ENCODE peak calls at places on chromosome 14, in four cellular contexts. D is A549, C is IMR-90, O is HepG2. X is an unnamed sample.

GRCh38 chr14:103140316-103141109 is 17.3 kb downstream of the TNFAIP2 start:
- DNase-seq in D (no peak), O (peak), C (no peak), X (no peak)

GRCh38 chr14:76955575-76956252 is 72.8 kb downstream of the IRF2BPL start:
- DNase-seq in D (peak), O (peak), C (peak), X (no peak)

GRCh38 chr14:102568115-102568614 is 24.3 kb upstream of the RCOR1 start:
- DNase-seq in D (peak), C (no peak), O (peak), X (no peak)

GRCh38 chr14:99573000-99573330 is 31.0 kb downstream of the CCDC85C start:
- DNase-seq in C (no peak), D (no peak), O (no peak), X (no peak)

GRCh38 chr14:78835052-78835451 is 664.9 kb downstream of the NRXN3 start:
- DNase-seq in D (no peak), O (no peak), C (no peak), X (no peak)

GRCh38 chr14:104977681-104978647 is at the start of gene AHNAK2:
- DNase-seq in D (peak), C (peak), O (peak), X (peak)

GRCh38 chr14:77097006-77097688 is 911 bp upstream of the CIPC start:
- DNase-seq in C (peak), O (peak), D (no peak), X (no peak)

GRCh38 chr14:104598039-104598438 is 6.5 kb downstream of the TMEM179 start:
- DNase-seq in D (no peak), C (no peak), O (no peak), X (peak)

GRCh38 chr14:68685419-68686211 is 107.3 kb downstream of the ZFP36L1 start:
- DNase-seq in C (peak), O (peak), D (no peak), X (no peak)

GRCh38 chr14:68976160-68977067 is 2.7 kb downstream of the ACTN1 start:
- DNase-seq in C (peak), D (no peak), O (peak), X (peak)

GRCh38 chr14:33676135-33676566 is 274.7 kb downstream of the EGLN3 start:
- DNase-seq in D (peak), C (no peak), O (peak), X (peak)

GRCh38 chr14:53979141-53979673 is 22.6 kb upstream of the BMP4 start:
- DNase-seq in C (no peak), D (peak), O (peak), X (no peak)

GRCh38 chr14:45253754-45254300 is 825 bp upstream of the MIS18BP1 start:
- DNase-seq in O (no peak), C (peak), D (peak), X (no peak)

GRCh38 chr14:104138891-104139459 is 588 bp downstream of the KIF26A start:
- DNase-seq in C (no peak), D (no peak), O (no peak), X (no peak)

GRCh38 chr14:71659165-71659564 is 273.1 kb upstream of the RGS6 start:
- DNase-seq in D (no peak), O (peak), C (peak), X (no peak)

GRCh38 chr14:100822921-100823320 is 3.0 kb upstream of the MEG3 start:
- DNase-seq in O (no peak), C (peak), D (no peak), X (no peak)

GRCh38 chr14:57816568-57817284 is 49.2 kb downstream of the SLC35F4 start:
- DNase-seq in O (no peak), C (no peak), D (no peak), X (no peak)

DNA sequence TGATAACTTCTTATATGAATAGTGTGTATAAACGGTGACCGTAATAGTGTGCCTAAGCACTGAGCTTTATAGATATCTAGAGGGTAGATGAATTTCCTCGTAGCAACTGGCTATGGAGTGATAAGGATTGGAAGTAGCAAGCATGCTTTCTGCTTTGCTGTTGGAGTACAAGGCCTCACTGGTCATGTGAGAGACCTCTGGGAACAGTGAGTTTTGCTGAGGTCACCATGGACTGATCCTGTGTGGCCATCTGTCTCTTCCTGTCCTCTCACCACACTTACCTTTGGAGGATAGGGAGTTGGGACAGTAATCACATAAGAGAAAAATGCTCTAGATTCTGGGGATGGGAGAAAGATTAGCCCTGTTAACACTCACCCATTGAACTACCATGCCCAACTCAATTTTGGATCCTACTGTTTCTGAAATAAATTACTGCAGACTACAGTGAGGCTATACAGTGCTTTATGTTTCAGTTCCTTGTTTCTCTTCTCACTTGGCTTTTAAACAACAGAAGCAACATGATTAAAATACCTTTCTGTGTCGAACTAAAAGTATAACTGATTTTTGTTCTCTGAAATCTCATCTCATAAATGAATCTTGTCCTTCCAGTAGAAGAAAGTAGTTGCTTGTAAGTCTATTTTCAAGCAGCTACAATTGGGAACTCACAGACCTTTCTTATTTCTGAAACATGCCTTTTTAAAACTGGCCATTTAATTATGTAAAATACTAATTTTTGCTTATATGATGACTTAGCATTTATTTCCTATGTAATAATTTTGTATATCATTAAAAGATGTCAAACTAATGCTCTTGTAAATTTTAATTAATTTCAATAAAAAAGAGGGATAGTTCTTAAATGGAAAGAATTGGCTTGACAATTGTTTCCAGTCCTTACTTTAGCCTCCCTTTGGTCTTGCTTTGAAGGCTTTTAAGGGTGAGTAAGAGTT is 8.3 kb downstream of the TMX1 start:
- DNase-seq in O (no peak), C (no peak), D (no peak), X (no peak)
- TF ChIP-seq USF2 in O (no peak), C (no peak), D (no peak), X (no peak)

GRCh38 chr14:36619853-36620252 is 37.4 kb upstream of the NKX2-8 start:
- DNase-seq in O (no peak), C (no peak), D (no peak), X (no peak)

GRCh38 chr14:36617824-36618223 is 35.4 kb upstream of the NKX2-8 start:
- DNase-seq in O (no peak), D (no peak), C (no peak), X (no peak)

GRCh38 chr14:36619131-36619530 is 36.7 kb upstream of the NKX2-8 start:
- DNase-seq in D (no peak), O (no peak), C (no peak), X (no peak)

GRCh38 chr14:36618641-36619040 is 36.2 kb upstream of the NKX2-8 start:
- DNase-seq in C (no peak), O (no peak), D (no peak), X (no peak)
- TF ChIP-seq USF2 in C (no peak), O (no peak), D (no peak), X (no peak)

GRCh38 chr14:98103705-98104104 is 1168.3 kb downstream of the BCL11B start:
- DNase-seq in C (no peak), D (no peak), O (no peak), X (no peak)

GRCh38 chr14:98099527-98099926 is 1172.5 kb downstream of the BCL11B start:
- DNase-seq in C (no peak), O (no peak), D (no peak), X (no peak)

GRCh38 chr14:98101323-98101722 is 1170.7 kb downstream of the BCL11B start:
- DNase-seq in C (no peak), O (no peak), D (no peak), X (no peak)
- TF ChIP-seq USF2 in C (no peak), O (no peak), D (no peak), X (no peak)

DNA sequence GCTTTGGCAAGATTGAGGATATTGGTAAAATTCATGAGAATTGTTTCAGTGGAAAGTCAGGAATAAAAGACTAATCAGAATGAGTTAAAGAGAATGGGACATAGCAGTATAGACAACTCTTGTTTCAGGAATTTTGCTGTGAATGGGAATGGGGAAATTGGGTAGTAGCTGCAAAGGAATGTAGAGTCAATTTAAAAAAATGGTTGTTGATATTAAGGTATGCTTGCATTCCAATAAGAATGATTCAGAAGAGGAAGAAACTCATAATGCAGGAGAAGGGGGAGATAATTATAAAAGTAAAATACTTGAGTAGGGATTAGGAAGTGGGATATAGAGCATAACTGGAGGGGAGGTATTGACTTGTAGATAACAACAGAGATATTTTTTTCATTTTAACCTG is 40.7 kb downstream of the MNAT1 start:
- DNase-seq in C (peak), O (no peak), D (no peak), X (no peak)
- TF ChIP-seq USF2 in C (no peak), O (no peak), D (no peak), X (no peak)

DNA sequence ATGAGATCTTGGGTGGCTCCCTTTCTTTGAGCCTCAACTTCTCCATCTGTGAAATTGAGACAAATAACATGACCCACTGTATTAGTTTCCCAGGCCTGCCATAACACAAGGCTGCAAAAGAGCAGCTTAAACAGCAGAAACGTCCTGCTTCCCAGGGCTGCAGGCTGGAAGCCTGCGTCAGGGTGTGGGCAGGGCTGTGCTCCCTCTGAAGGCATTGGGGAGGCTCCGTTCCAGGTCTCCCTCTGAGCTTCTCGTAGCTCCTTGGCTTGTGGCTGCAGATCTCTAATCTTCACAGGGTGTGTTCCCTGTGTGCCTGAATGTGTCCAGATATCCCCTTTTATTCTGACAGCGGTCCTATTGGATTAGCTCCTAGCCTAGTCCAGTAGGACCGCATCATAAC is 147.1 kb downstream of the VRK1 start:
- DNase-seq in O (no peak), D (no peak), C (no peak), X (no peak)
- TF ChIP-seq USF2 in O (no peak), D (no peak), C (no peak), X (no peak)

DNA sequence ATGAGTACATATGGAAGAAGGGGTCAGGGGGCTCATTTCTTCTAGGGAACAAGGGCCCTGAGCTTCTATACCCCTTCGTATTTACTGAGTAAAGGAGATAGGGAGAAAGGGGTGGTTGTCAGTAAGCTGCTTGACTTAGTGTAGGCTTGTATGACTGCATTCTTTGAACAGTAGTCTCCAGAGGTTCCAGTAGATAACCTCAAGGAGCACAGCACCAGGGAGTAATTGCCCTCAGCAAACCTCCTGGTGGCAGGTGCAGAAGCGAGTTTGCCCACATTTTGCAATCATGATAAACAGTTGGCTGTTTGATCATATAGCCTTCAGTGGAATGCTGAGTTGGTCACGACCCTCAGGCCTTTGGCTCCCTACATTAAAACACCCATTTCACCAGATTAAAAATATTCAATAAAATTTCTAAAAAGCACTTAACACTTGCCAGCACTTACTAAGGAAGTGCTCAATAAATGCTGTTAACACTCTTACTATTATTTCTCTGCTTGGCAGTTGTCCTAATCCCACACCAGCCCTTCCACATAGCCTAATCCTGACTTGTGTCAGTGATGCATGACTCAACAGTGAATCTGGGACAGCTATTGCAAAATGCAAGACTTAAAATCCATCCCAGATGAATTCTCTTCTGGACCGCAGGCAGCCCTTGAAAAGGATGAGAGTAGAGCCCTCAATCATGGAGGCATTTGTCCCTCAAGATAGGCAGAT is 3.7 kb upstream of the DHRS4L2 start:
- DNase-seq in C (peak), D (peak), O (peak), X (no peak)
- TF ChIP-seq USF2 in C (no peak), D (no peak), O (no peak), X (no peak)

GRCh38 chr14:19920021-19920657 is at the start of gene OR4K5:
- DNase-seq in O (no peak), D (no peak), C (no peak), X (no peak)
- TF ChIP-seq USF2 in O (no peak), D (no peak), C (no peak), X (no peak)

GRCh38 chr14:22648506-22648905 is 4.4 kb upstream of the OR6J1 start:
- DNase-seq in O (no peak), C (no peak), D (no peak), X (no peak)

GRCh38 chr14:22650960-22651521 is 6.9 kb upstream of the OR6J1 start:
- DNase-seq in O (no peak), D (peak), C (no peak), X (no peak)

GRCh38 chr14:22653012-22653621 is 9.0 kb upstream of the OR6J1 start:
- DNase-seq in C (peak), O (peak), D (peak), X (peak)

GRCh38 chr14:22650046-22650739 is 6.0 kb upstream of the OR6J1 start:
- DNase-seq in C (no peak), D (no peak), O (no peak), X (no peak)

DNA sequence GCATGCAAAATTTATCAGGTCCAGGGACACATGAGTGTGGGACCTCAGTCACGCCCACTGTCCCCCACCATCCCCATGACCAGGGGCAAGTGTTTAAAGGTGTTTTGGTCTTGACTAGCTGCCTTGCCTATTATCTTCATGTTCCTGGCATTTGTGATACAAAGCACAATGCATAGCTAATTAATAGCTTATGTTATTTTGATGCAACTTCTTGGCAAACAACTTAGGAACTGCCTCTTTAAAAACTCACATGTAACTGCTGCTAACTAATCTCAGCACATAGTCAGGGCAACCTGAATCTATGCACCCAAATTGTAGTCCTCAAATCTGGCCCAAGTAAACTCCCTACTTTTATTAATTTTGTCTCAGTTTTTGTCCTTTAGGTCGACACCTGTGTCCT is 7.4 kb upstream of the OR6J1 start:
- DNase-seq in D (no peak), O (no peak), C (no peak), X (no peak)
- TF ChIP-seq USF2 in D (no peak), O (no peak), C (no peak), X (no peak)

DNA sequence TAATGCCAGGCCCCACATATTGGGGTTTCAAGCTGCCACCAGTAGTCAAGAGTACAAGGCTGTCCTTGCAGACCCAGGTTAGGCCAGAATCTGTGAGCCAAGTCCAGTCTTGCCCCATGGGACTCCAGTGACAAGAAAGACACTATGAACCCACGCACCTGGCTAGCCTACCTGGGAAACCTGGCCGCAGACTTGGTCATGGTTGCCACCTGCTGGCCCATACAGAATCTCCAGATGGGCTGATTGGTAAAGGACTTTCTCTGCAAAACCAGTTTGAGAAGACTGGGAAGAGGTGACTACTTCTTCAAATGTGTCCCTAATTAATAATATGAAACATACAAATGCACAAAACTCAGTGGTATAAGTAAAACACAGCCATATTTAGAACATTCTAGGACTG is 398.4 kb upstream of the FLRT2 start:
- DNase-seq in D (no peak), C (no peak), O (no peak), X (no peak)
- TF ChIP-seq USF2 in D (no peak), C (no peak), O (no peak), X (no peak)

DNA sequence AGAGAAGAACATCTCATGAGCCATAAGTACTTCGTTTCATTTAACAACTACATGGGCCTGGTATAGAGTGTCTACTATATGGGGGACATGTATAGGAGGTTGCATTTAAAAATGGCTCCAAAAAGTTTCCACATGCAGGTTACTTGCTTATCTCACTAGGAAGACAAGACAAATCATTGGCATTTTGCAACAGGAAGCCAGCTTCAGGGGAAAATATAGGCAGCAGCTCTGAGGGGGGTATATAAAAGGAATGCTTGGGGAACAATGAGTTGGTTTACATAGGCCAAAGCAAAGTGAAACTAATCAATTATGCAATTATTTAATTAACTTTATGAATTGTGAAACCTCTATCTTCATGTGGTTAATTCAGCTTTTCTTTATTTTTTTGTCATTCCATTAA is 225.3 kb downstream of the KCNH5 start:
- DNase-seq in C (no peak), O (no peak), D (no peak), X (no peak)
- TF ChIP-seq USF2 in C (no peak), O (no peak), D (no peak), X (no peak)

X was measured in SK-N-SH.